ENCODE peak calls at places on chromosomes 16 and 17, in five cellular contexts. V is Caco-2, Y is choroid plexus epithelial cell, T is PC-9, G is heart left ventricle. J is an unnamed sample.
A peak's percentile ranks its signal among the peaks of the same experiment; 100 is the strongest.

GRCh38 chr17:72924181-72924580 is 168.3 kb downstream of the SLC39A11 start:
- DNase-seq in V (no peak), Y (no peak), T (no peak), G (no peak), J (no peak)

GRCh38 chr17:81909966-81910839 is 996 bp downstream of the PCYT2 start:
- DNase-seq in V (peak; percentile 87), Y (no peak), T (peak; percentile 40), G (no peak), J (no peak)

GRCh38 chr17:7479389-7480192 is at the start of gene ZBTB4:
- DNase-seq in V (peak; percentile 54), Y (peak; percentile 41), T (peak; percentile 59), G (peak; percentile 84), J (peak; percentile 51)

GRCh38 chr16:87284183-87284582 is 33.0 kb downstream of the C16orf95 start:
- DNase-seq in V (no peak), Y (no peak), T (no peak), G (no peak), J (no peak)

GRCh38 chr17:4605826-4606225 is 21.5 kb downstream of the SMTNL2 start:
- DNase-seq in V (peak; percentile 28), Y (peak; percentile 94), T (no peak), G (peak; percentile 68), J (peak; percentile 89)

GRCh38 chr17:46002973-46003316 is 3.9 kb downstream of the STH start:
- DNase-seq in V (no peak), Y (no peak), T (no peak), G (no peak), J (no peak)

GRCh38 chr16:81466351-81466960 is 21.8 kb downstream of the CMIP start:
- DNase-seq in V (no peak), Y (peak; percentile 59), T (no peak), G (no peak), J (no peak)

GRCh38 chr16:1078579-1079021 is 6.1 kb downstream of the SSTR5 start:
- DNase-seq in V (peak; percentile 57), Y (peak; percentile 63), T (peak; percentile 76), G (no peak), J (peak; percentile 30)

GRCh38 chr16:5412721-5413120 is 315.1 kb upstream of the EEF2KMT start:
- DNase-seq in V (no peak), Y (no peak), T (no peak), G (no peak), J (no peak)

GRCh38 chr17:64103751-64104364 is 26.1 kb downstream of the ERN1 start:
- DNase-seq in V (no peak), Y (peak; percentile 20), T (no peak), G (no peak), J (peak; percentile 55)

GRCh38 chr16:81873221-81873620 is 94.1 kb downstream of the PLCG2 start:
- DNase-seq in V (no peak), Y (no peak), T (no peak), G (no peak), J (no peak)

GRCh38 chr16:78402797-78403196 is 303.3 kb downstream of the WWOX start:
- DNase-seq in V (no peak), Y (no peak), T (no peak), G (no peak), J (no peak)

GRCh38 chr17:73096201-73096600 is 3.7 kb upstream of the SLC39A11 start:
- DNase-seq in V (no peak), Y (no peak), T (no peak), G (no peak), J (no peak)

GRCh38 chr16:67430504-67431076 is 331 bp upstream of the HSD11B2 start:
- DNase-seq in V (peak; percentile 82), Y (no peak), T (peak; percentile 54), G (no peak), J (no peak)

GRCh38 chr16:47732122-47732805 is 271.1 kb downstream of the PHKB start:
- DNase-seq in V (no peak), Y (peak; percentile 93), T (no peak), G (no peak), J (peak; percentile 91)

GRCh38 chr17:63434951-63435571 is 11.0 kb downstream of the CYB561 start:
- DNase-seq in V (no peak), Y (no peak), T (peak; percentile 89), G (peak; percentile 88), J (no peak)

GRCh38 chr17:58527306-58527705 is 12.9 kb upstream of the MTMR4 start:
- DNase-seq in V (no peak), Y (no peak), T (no peak), G (no peak), J (no peak)

GRCh38 chr17:78986048-78986648 is 6.4 kb upstream of the LGALS3BP start:
- DNase-seq in V (peak; percentile 46), Y (peak; percentile 88), T (no peak), G (peak; percentile 58), J (peak; percentile 76)
- TF ChIP-seq CTCF in V (peak; percentile 32), Y (peak; percentile 63), T (no peak), G (peak; percentile 28), J (peak; percentile 50)

DNA sequence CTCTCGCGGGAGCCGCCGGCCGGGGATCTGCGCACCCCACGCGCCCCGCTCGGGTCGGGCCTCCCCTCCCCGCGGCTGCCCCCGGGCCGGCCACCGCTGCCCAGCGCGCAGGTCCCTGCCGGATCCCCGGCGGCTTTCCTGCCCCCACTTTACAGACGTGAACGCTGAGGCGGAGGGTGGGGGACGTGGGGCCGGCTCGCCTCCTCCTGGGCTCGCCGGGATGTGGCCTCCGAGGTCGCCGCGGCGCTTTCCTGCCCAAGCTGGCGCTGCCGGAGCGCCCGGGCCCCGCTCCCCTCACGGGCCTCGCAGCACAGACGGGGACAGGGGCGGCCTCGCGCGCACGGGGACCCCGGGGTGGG is 26.7 kb downstream of the RTN4RL1 start:
- DNase-seq in V (no peak), Y (no peak), T (no peak), G (no peak), J (no peak)
- H3K4me3 ChIP-seq in V (peak overlapping the region; percentile 19), Y (peak overlapping the region; percentile 43), T (no peak overlapping the region), G (peak overlapping the region; percentile 43), J (peak overlapping the region; percentile 40)

GRCh38 chr16:31076319-31076718 is 2.1 kb downstream of the ZNF646 start:
- DNase-seq in V (no peak), Y (no peak), T (no peak), G (no peak), J (no peak)

GRCh38 chr16:31074073-31074813 is at the start of the genes ZNF646 and ZNF668:
- DNase-seq in V (peak; percentile 94), Y (peak; percentile 100), T (peak; percentile 99), G (peak; percentile 98), J (peak; percentile 100)

GRCh38 chr16:31073073-31073822 is 792 bp downstream of the ZNF668 start:
- DNase-seq in V (peak; percentile 91), Y (peak; percentile 92), T (peak; percentile 95), G (peak; percentile 94), J (peak; percentile 95)

GRCh38 chr16:31073823-31074072 is 292 bp downstream of the ZNF668 start:
- DNase-seq in V (no peak), Y (no peak), T (no peak), G (no peak), J (no peak)

GRCh38 chr16:31074814-31075183 is 577 bp downstream of the ZNF646 start:
- DNase-seq in V (no peak), Y (peak; percentile 41), T (no peak), G (no peak), J (peak; percentile 36)
- TF ChIP-seq CTCF in V (no peak), Y (no peak), T (no peak), G (no peak), J (no peak)

DNA sequence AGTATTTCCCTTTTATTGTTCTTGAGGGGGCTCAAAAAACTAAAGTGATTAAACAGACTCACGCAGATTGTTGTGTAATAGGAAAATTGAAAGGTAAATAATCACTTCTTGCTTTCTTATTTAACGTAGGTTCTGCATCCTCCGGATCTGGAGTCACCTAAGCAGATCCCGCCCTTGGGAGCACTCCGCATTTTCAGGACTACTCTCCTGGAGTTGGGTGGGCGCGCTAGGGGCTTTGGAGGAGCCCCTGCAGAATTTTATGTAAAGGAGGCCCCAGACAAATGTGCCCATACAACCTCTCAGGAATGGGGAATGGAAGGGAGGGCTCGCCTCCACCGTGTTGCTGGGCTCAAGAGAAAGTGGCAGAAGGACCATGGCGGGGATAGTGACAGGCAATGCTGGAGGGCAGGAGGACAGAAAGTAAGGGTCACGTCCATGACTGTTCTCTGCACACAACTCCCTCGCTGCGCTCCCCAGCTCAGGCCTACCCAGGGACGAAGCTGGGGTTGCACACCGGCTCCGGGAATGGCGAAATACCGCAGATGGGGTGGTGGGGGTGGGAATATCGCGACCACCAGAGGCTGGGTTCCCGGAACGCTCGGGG is 8.3 kb downstream of the MT2A start:
- DNase-seq in V (no peak), Y (no peak), T (no peak), G (no peak), J (no peak)
- H3K4me3 ChIP-seq in V (no peak overlapping the region), Y (peak overlapping the region; percentile 60), T (no peak overlapping the region), G (peak overlapping the region; percentile 53), J (peak overlapping the region; percentile 45)

DNA sequence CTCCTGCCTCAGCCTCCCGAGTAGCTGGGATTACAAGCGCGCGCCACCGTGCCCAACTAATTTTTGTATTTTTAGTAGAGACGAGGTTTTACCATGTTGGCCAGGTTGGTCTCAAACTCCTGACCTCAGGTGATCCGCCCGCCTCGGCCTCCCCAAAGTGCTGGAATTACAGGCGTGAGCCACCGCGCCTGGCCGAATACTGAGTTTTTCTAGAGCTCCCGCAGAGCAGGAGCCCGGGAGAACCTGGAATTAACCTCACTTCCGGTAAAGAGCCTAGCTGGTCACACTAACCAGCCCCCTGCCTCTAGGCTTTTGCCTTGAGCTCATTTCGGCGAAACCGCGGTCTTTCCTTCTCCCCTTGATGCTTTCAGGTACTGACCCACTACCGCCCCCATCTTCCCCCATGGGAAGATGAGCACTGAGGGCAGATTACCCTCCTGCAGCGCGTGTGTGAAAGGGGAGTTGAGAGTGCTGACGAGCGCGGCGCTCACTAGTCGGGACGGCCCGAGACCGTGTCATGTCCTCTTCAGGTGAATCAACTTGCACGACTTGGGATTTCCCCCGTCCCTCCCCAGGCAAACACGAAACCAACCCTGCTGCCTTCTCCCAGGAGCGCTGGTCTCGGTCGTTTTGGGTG is 743 bp upstream of the NEK8 start:
- DNase-seq in V (peak; percentile 81), Y (peak; percentile 44), T (peak; percentile 60), G (peak; percentile 66), J (peak; percentile 42)
- TF ChIP-seq CTCF in V (peak; percentile 43), Y (peak; percentile 35), T (peak; percentile 32), G (no peak), J (peak; percentile 32)

DNA sequence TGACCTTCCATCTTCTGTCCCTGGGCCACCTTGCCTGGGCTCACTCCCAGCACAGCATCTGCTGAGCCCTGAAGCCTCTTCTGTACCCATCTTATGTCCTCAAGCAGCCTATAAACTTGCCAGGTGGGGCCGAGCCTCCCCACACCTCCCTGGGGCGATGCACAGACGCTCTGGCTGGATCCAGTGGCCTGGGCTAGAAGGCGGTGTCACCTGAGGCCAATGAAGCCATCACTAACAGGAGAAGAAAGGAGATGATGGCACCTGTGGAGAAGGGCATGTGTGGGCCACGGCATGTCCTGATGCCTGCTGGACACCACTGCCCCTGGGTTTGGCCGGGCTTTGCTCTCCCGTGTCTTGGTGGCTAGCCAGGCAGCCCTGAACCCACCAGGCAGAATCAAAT is 45.5 kb downstream of the PEMT start:
- DNase-seq in V (no peak), Y (no peak), T (no peak), G (peak; percentile 48), J (no peak)
- H3K4me3 ChIP-seq in V (no peak overlapping the region), Y (no peak overlapping the region), T (no peak overlapping the region), G (no peak overlapping the region), J (no peak overlapping the region)

GRCh38 chr17:54426287-54426886 is 474.3 kb upstream of the TOM1L1 start:
- DNase-seq in V (peak; percentile 14), Y (no peak), T (no peak), G (no peak), J (no peak)
- TF ChIP-seq CTCF in V (peak; percentile 54), Y (no peak), T (peak; percentile 74), G (no peak), J (no peak)

GRCh38 chr17:42423766-42424165 is 710 bp upstream of the CAVIN1 start:
- DNase-seq in V (no peak), Y (no peak), T (no peak), G (no peak), J (no peak)
- H3K4me3 ChIP-seq in V (peak overlapping the region; percentile 97), Y (peak overlapping the region; percentile 97), T (peak overlapping the region; percentile 76), G (peak overlapping the region; percentile 100), J (peak overlapping the region; percentile 90)